ENCODE peak calls at places on chromosomes 1 and 21, in four cellular contexts. X, Q, P and K are unnamed samples.

GRCh38 chr1:7265771-7266371 is 480.6 kb downstream of the CAMTA1 start:
- DNase-seq in P (no peak), Q (peak), X (peak), K (no peak)

GRCh38 chr1:30697977-30698376 is 25.4 kb downstream of the MATN1 start:
- DNase-seq in X (no peak), Q (peak), P (no peak), K (peak)

GRCh38 chr1:218779341-218779831 is 394.3 kb upstream of the LYPLAL1 start:
- DNase-seq in X (peak), Q (no peak), P (no peak), K (peak)

GRCh38 chr1:175635092-175635491 is 108.3 kb downstream of the TNR start:
- DNase-seq in X (no peak), Q (no peak), P (no peak), K (no peak)

GRCh38 chr21:43924421-43925095 is 59.5 kb downstream of the AGPAT3 start:
- DNase-seq in Q (no peak), X (no peak), P (no peak), K (no peak)

GRCh38 chr1:151475175-151475574 is 15.9 kb upstream of the POGZ start:
- DNase-seq in X (no peak), Q (no peak), P (peak), K (no peak)

GRCh38 chr1:26984291-26984690 is 9.2 kb upstream of the TRNP1 start:
- DNase-seq in P (no peak), X (no peak), Q (no peak), K (no peak)

GRCh38 chr21:44454747-44455523 is at the start of gene LRRC3:
- DNase-seq in P (peak), Q (peak), X (peak), K (peak)

GRCh38 chr1:23452011-23452411 is 27.5 kb upstream of the TCEA3 start:
- DNase-seq in X (no peak), Q (peak), P (no peak), K (no peak)